ENCODE peak calls at places on chromosomes 5 and 9, in six cellular contexts. C is HCT116, E is fibroblast of lung, L is astrocyte, I is GM23248, X is neural progenitor cell. G is an unnamed sample.

GRCh38 chr9:14180077-14180941 is 133.6 kb downstream of the NFIB start:
- DNase-seq in I (no peak), C (no peak), E (no peak), L (no peak), X (no peak), G (no peak)

GRCh38 chr9:27471789-27472585 is 52.1 kb upstream of the IFNK start:
- DNase-seq in L (peak; percentile 11), C (no peak), E (peak; percentile 26), I (peak; percentile 26), X (no peak), G (no peak)

GRCh38 chr5:81971694-81972495 is at the start of gene ATG10:
- DNase-seq in E (peak; percentile 93), L (peak; percentile 86), I (peak; percentile 97), C (peak; percentile 68), X (peak; percentile 97), G (peak; percentile 92)

GRCh38 chr5:91024727-91025126 is 358.4 kb downstream of the ARRDC3 start:
- DNase-seq in X (no peak), L (no peak), C (no peak), I (no peak), E (no peak), G (no peak)

GRCh38 chr5:135339623-135340022 is 59.4 kb downstream of the MACROH2A1 start:
- DNase-seq in C (no peak), L (no peak), E (no peak), X (no peak), I (no peak), G (no peak)

GRCh38 chr5:103674321-103674720 is 111.7 kb upstream of the NUDT12 start:
- DNase-seq in L (no peak), C (no peak), I (no peak), E (no peak), X (no peak), G (no peak)

GRCh38 chr9:123942542-123942941 is 12.6 kb upstream of the DENND1A start:
- DNase-seq in L (no peak), E (no peak), I (no peak), C (no peak), X (no peak), G (no peak)

GRCh38 chr9:124347206-124347967 is 67.9 kb downstream of the PSMB7 start:
- DNase-seq in I (no peak), L (no peak), E (no peak), C (no peak), X (no peak), G (no peak)

GRCh38 chr5:125422342-125422741 is 675.9 kb upstream of the ZNF608 start:
- DNase-seq in I (no peak), L (no peak), E (no peak), X (peak; percentile 39), C (no peak), G (no peak)

GRCh38 chr9:14243514-14244042 is 70.4 kb downstream of the NFIB start:
- DNase-seq in L (no peak), C (no peak), E (peak; percentile 46), I (no peak), X (no peak), G (no peak)

GRCh38 chr5:2191972-2192371 is 309.2 kb upstream of the IRX4 start:
- DNase-seq in C (no peak), X (no peak), E (no peak), I (no peak), L (no peak), G (no peak)

GRCh38 chr9:35713578-35713977 is 18.4 kb downstream of the TLN1 start:
- DNase-seq in C (no peak), X (no peak), E (no peak), L (no peak), I (no peak), G (no peak)

GRCh38 chr5:96661101-96661840 is 905 bp upstream of the CAST start:
- DNase-seq in X (peak; percentile 39), E (peak; percentile 55), C (no peak), L (peak; percentile 49), I (peak; percentile 72), G (peak; percentile 57)

DNA sequence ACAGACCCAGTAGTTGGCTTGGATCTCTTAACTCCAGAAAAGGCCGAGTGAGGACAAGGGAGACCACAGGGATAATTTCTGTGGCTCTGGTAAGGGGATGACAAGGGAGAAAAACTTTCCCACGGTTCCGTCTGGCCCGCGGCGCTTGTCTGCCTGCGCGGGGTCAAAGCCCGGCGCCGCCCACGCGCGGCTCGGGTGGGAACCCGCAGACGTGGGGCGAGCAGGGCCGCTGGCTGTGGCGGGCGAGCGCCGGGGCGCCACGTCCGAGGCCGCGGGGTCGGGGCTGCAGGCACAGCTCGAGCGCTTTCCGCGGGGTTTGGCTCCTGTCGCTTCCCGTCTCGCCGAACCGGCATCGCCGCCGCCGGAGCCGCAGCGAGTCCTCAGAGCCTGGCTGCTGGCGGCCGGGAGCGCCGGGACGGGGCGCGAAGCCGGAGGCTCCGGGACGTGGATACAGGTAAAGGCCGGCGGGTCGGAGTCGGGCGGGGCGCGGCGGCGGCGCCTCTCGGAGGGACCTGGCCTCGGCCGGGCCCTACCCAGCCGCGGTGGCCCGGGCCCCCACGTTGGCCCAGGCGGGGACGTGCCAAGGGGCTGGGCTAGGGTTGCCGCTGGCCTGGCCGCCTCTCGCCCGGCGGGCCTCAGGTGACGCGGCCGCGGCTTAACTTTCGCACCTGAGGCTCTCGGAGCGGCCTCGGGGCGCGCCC is at the start of gene RNF180:
- DNase-seq in C (no peak), I (peak; percentile 43), L (peak; percentile 36), E (peak; percentile 51), X (peak; percentile 78), G (peak; percentile 58)
- TF ChIP-seq EZH2 in C (no peak), I (no peak), L (no peak), E (no peak), X (peak; percentile 80), G (no peak)

DNA sequence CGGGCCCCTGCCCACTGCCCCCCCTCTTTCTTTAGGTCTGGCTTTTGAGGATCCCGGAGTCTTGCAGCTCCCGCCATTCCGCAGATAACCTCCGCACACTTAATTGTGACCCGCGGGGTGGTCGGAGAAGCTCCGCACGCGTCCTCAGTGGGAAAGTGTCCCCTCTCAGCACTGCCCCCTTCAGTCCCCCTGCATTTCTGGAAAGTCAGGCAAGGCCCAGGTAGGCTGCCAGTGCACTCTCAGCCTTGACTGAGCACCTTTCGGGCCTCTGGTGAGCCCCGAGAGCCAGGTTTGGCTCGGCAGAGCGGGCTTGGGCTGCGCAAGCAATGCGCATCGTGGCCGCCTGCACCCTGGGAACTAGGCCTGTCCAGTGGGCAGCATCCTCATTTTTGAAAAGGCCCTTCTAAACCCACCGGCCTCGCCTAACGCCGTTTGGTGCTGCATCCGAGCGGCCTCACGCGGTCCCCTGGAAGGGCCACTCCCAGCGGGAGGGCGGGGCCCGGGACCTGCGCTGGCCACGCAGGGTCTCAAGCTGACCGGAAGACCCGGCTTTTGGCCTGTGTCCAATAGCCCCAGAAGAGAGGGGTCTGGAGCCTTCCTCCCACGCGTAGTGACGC is 6.7 kb upstream of the DMRT3 start:
- DNase-seq in E (no peak), L (no peak), X (peak; percentile 50), C (no peak), I (no peak), G (no peak)
- TF ChIP-seq EZH2 in E (no peak), L (peak; percentile 71), X (peak; percentile 95), C (no peak), I (peak; percentile 21), G (no peak)

GRCh38 chr5:994272-994607 is 14.4 kb upstream of the NKD2 start:
- DNase-seq in I (no peak), X (no peak), L (no peak), C (no peak), E (no peak), G (no peak)

GRCh38 chr5:988316-988715 is 20.3 kb upstream of the NKD2 start:
- DNase-seq in I (no peak), L (no peak), E (no peak), X (no peak), C (no peak), G (no peak)

GRCh38 chr5:991472-992267 is 16.9 kb upstream of the NKD2 start:
- DNase-seq in I (no peak), C (no peak), E (no peak), L (no peak), X (no peak), G (no peak)

GRCh38 chr5:987761-988160 is 20.8 kb upstream of the NKD2 start:
- DNase-seq in X (no peak), E (no peak), C (no peak), L (no peak), I (no peak), G (no peak)

GRCh38 chr5:989961-990530 is 18.6 kb upstream of the NKD2 start:
- DNase-seq in X (peak; percentile 85), I (no peak), L (no peak), E (no peak), C (no peak), G (no peak)
- TF ChIP-seq EZH2 in X (no peak), I (no peak), L (no peak), E (no peak), C (no peak), G (no peak)

DNA sequence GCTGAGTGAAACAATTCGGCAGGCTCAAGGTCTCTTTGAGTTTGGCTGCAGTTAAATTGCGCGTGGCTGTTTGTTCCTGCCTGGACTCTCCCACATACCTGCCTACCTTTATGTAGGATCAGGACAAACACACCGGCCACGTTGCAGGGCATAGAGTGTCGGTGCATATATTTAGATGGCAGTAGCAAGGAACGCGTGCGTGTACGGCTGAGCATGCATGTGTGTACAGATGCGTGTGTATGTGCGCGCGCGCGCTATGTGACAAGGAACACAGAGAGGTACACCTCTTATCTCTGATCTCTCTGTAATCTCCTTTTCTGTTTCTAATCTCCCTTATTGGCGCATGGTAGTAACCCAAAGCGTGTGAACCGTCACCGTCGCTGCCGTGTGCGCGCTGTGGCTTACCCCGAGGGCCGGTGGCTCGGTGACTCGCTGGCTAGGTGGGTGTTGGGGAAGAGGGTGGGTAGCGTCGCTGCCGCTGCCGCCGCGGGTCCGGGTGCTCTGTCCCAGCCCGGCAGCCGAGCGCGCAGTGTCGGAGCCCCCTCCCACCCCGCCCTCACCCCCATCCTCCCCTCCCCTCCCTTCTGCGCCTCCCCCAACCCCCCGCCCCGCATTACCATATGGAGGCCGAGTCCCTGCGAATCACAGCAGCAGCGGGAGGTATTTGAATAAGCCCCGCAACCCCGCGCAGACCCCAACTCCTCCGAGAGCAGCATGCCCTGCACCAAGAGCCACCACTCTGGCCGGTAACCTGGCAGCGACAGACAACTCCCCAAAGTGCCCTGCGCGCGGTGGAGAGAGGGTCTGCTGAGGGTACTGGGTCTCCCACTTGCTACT is 204.8 kb downstream of the MEF2C start:
- DNase-seq in C (no peak), X (peak; percentile 71), L (no peak), I (no peak), E (peak; percentile 61), G (no peak)
- TF ChIP-seq EZH2 in C (no peak), X (peak; percentile 93), L (peak; percentile 36), I (no peak), E (peak; percentile 83), G (no peak)

DNA sequence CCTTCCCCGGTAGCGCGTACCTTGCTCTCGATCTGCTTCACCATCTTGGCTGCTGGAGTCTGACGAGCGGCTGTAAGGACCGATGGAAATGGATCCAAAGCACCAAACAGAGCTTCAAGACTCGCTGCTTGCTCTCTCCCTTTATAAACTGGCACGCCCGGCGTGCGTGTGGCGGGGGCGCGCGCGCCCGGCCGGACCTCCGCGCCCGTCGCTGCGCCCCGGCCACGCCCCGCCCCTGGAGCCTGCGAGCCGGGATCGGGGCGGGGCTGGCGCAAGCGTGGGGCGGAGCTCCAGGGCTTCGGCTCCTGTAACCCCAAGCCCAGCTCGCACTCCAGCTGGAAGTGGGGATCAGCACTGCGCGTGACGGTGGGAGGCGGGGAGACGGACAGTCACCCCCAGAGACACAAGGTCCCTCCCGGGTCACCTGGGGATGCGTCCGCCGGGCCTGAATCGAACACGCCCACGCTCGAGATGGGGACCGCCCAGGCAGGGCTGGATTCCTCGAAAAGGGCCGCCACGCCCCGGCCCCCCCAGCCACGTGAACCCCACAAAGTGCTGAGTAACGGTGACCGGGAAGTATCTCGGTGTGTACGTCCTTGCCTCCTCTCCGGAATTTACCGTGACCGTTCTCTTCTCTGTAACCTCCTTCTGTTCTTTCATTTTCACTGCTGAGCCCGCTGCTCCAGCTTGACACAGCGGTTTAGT is at the start of gene TXN:
- DNase-seq in C (peak; percentile 51), E (peak; percentile 86), I (peak; percentile 97), X (peak; percentile 94), L (peak; percentile 79), G (peak; percentile 95)
- TF ChIP-seq EZH2 in C (no peak), E (no peak), I (no peak), X (peak; percentile 44), L (no peak), G (no peak)

G was measured in MM.1S.